ENCODE peak calls at places on chromosomes 11 and 22, in seven cellular contexts. E, L, K, W, T, B and Y are unnamed samples.

GRCh38 chr11:121207485-121208115 is 85.0 kb upstream of the SC5D start:
- DNase-seq in B (no peak), E (no peak), K (no peak), L (no peak), W (no peak), T (no peak), Y (no peak)

GRCh38 chr11:8356731-8357504 is 93.2 kb upstream of the LMO1 start:
- DNase-seq in T (no peak), B (no peak), E (no peak), W (no peak), K (no peak), L (no peak), Y (no peak)

GRCh38 chr11:119692547-119692834 is 36.5 kb downstream of the NECTIN1 start:
- DNase-seq in E (no peak), K (no peak), T (no peak), B (no peak), W (no peak), L (no peak), Y (no peak)

GRCh38 chr11:87840786-87841185 is 334.5 kb downstream of the RAB38 start:
- DNase-seq in T (no peak), W (no peak), L (no peak), K (peak), B (no peak), E (no peak), Y (no peak)

GRCh38 chr11:31847761-31848160 is 36.6 kb upstream of the PAX6 start:
- DNase-seq in T (no peak), L (no peak), E (no peak), B (no peak), W (no peak), K (no peak), Y (no peak)

GRCh38 chr11:70158201-70158600 is 44.9 kb upstream of the FADD start:
- DNase-seq in W (no peak), K (peak), L (no peak), T (no peak), B (no peak), E (no peak), Y (no peak)

GRCh38 chr11:35583126-35583525 is 35.1 kb upstream of the FJX1 start:
- DNase-seq in L (no peak), K (peak), B (no peak), T (no peak), E (no peak), W (no peak), Y (no peak)

GRCh38 chr11:134837887-134838232 is 425.8 kb upstream of the B3GAT1 start:
- DNase-seq in K (no peak), B (no peak), W (no peak), L (no peak), T (peak), E (no peak), Y (no peak)

GRCh38 chr11:56890584-56891305 is 98.0 kb upstream of the OR5AK2 start:
- DNase-seq in E (no peak), K (no peak), B (no peak), T (no peak), L (no peak), W (no peak), Y (no peak)

GRCh38 chr11:95567685-95568084 is 221.9 kb downstream of the FAM76B start:
- DNase-seq in T (no peak), W (no peak), K (no peak), B (no peak), E (no peak), L (no peak), Y (no peak)

GRCh38 chr11:65574963-65575567 is 788 bp upstream of the EHBP1L1 start:
- DNase-seq in K (peak), W (peak), E (no peak), B (no peak), T (no peak), L (peak), Y (peak)

GRCh38 chr11:64349404-64349803 is 9.4 kb downstream of the CCDC88B start:
- DNase-seq in T (no peak), K (no peak), L (no peak), B (no peak), E (no peak), W (no peak), Y (no peak)

GRCh38 chr22:29581799-29582198 is 886 bp upstream of the NIPSNAP1 start:
- DNase-seq in K (no peak), E (no peak), L (peak), W (peak), B (no peak), T (no peak), Y (no peak)

GRCh38 chr11:119370486-119371046 is 10.9 kb downstream of the USP2 start:
- DNase-seq in W (no peak), B (no peak), L (no peak), T (no peak), E (no peak), K (no peak), Y (no peak)

GRCh38 chr11:78907636-78908035 is 333.0 kb upstream of the NARS2 start:
- DNase-seq in E (no peak), B (no peak), T (no peak), W (no peak), K (peak), L (peak), Y (no peak)

GRCh38 chr11:96090711-96091110 is 166.8 kb upstream of the MTMR2 start:
- DNase-seq in T (no peak), B (no peak), W (no peak), K (peak), E (no peak), L (no peak), Y (no peak)

GRCh38 chr11:77083553-77084245 is 16.9 kb downstream of the CAPN5 start:
- DNase-seq in L (no peak), K (no peak), B (no peak), E (no peak), T (no peak), W (no peak), Y (no peak)

GRCh38 chr11:71245601-71246391 is 6.6 kb downstream of the SHANK2 start:
- DNase-seq in K (no peak), L (no peak), E (no peak), W (no peak), T (no peak), B (no peak), Y (no peak)

GRCh38 chr11:78050964-78051831 is 12.5 kb upstream of the THRSP start:
- DNase-seq in K (peak), T (no peak), B (no peak), E (no peak), W (no peak), L (no peak), Y (no peak)

GRCh38 chr11:133943950-133944698 is 12.6 kb downstream of the IGSF9B start:
- DNase-seq in T (no peak), B (no peak), W (no peak), E (no peak), L (no peak), K (no peak), Y (no peak)

GRCh38 chr11:12719221-12719620 is 45.0 kb downstream of the TEAD1 start:
- DNase-seq in T (no peak), E (no peak), K (peak), W (no peak), L (no peak), B (no peak), Y (no peak)

GRCh38 chr11:75500742-75501141 is 25.0 kb downstream of the GDPD5 start:
- DNase-seq in K (no peak), W (no peak), B (no peak), E (no peak), T (no peak), L (no peak), Y (no peak)

GRCh38 chr11:126824035-126824607 is 176.4 kb downstream of the KIRREL3 start:
- DNase-seq in E (no peak), K (no peak), T (no peak), L (peak), W (peak), B (no peak), Y (no peak)

GRCh38 chr11:7524831-7525230 is 11.0 kb downstream of the PPFIBP2 start:
- DNase-seq in W (no peak), E (no peak), L (peak), T (no peak), K (no peak), B (no peak), Y (no peak)

GRCh38 chr11:2993000-2993330 is 836 bp upstream of the NAP1L4 start:
- DNase-seq in B (no peak), W (no peak), T (no peak), L (no peak), E (no peak), K (no peak), Y (no peak)

GRCh38 chr11:62592989-62593421 is 1.7 kb upstream of the TUT1 start:
- DNase-seq in B (no peak), K (no peak), W (no peak), E (no peak), T (no peak), L (no peak), Y (no peak)

GRCh38 chr22:46010177-46010867 is 33.4 kb upstream of the WNT7B start:
- DNase-seq in W (peak), K (peak), T (no peak), E (no peak), B (no peak), L (peak), Y (no peak)

GRCh38 chr11:76744186-76745058 is 38.7 kb upstream of the TSKU start:
- DNase-seq in K (no peak), B (no peak), L (no peak), T (no peak), E (no peak), W (no peak), Y (no peak)